ENCODE peak calls at places on chromosomes 12 and 14, in seven cellular contexts. C is nucleus accumbens; Y is activated T-cell treated with anti-CD3 and anti-CD28 coated beads for 24 hours; X is caudate nucleus; L is T-cell; O is AG08395; K is activated CD8-positive, alpha-beta T cell treated with anti-CD3 and anti-CD28 coated beads for 36 hours. F is an unnamed sample.

GRCh38 chr12:63098851-63099250 is 52.1 kb downstream of the AVPR1A start:
- DNase-seq in C (no peak), Y (no peak), X (no peak), L (no peak), O (no peak), K (no peak), F (no peak)

GRCh38 chr12:52756281-52756960 is 20.7 kb downstream of the KRT76 start:
- DNase-seq in C (no peak), Y (no peak), X (no peak), L (no peak), O (no peak), K (no peak), F (no peak)

GRCh38 chr12:120155072-120155471 is 38.5 kb upstream of the RAB35 start:
- DNase-seq in C (no peak), Y (no peak), X (no peak), L (no peak), O (no peak), K (no peak), F (no peak)

GRCh38 chr14:95101736-95102677 is 55.3 kb downstream of the DICER1 start:
- DNase-seq in C (no peak), Y (no peak), X (no peak), L (no peak), O (no peak), K (no peak), F (no peak)

GRCh38 chr12:126248871-126249403 is 1183.7 kb downstream of the AACS start:
- DNase-seq in C (no peak), Y (no peak), X (no peak), L (no peak), O (no peak), K (no peak), F (no peak)

GRCh38 chr12:101594700-101595099 is at the start of gene MYBPC1:
- DNase-seq in C (no peak), Y (no peak), X (no peak), L (no peak), O (no peak), K (no peak), F (no peak)

GRCh38 chr12:47378222-47378582 is 298.4 kb upstream of the AMIGO2 start:
- DNase-seq in C (no peak), Y (no peak), X (no peak), L (no peak), O (no peak), K (no peak), F (no peak)

GRCh38 chr12:94590428-94590827 is 59.9 kb downstream of the TMCC3 start:
- DNase-seq in C (no peak), Y (no peak), X (no peak), L (no peak), O (no peak), K (no peak), F (no peak)

GRCh38 chr12:124457287-124458219 is 109.9 kb downstream of the NCOR2 start:
- DNase-seq in C (peak; percentile 75), Y (peak; percentile 36), X (peak; percentile 49), L (peak; percentile 56), O (peak; percentile 88), K (peak; percentile 76), F (no peak)

GRCh38 chr12:11653215-11653753 is 3.8 kb downstream of the ETV6 start:
- DNase-seq in C (no peak), Y (peak; percentile 41), X (no peak), L (peak; percentile 30), O (peak; percentile 17), K (peak; percentile 81), F (no peak)

GRCh38 chr12:106416273-106416672 is 58.7 kb downstream of the POLR3B start:
- DNase-seq in C (no peak), Y (no peak), X (no peak), L (no peak), O (no peak), K (no peak), F (no peak)

GRCh38 chr12:82627799-82628198 is 58.9 kb upstream of the TMTC2 start:
- DNase-seq in C (no peak), Y (no peak), X (no peak), L (no peak), O (peak; percentile 39), K (no peak), F (no peak)

GRCh38 chr14:34843011-34843554 is 32.1 kb downstream of the BAZ1A start:
- DNase-seq in C (no peak), Y (no peak), X (peak; percentile 1), L (no peak), O (peak; percentile 63), K (peak; percentile 38), F (peak; percentile 68)

GRCh38 chr12:46214668-46215429 is 54.0 kb downstream of the SLC38A1 start:
- DNase-seq in C (no peak), Y (peak; percentile 73), X (no peak), L (peak; percentile 94), O (no peak), K (peak; percentile 94), F (no peak)

GRCh38 chr12:8890313-8891084 is 23.8 kb upstream of the PHC1 start:
- DNase-seq in C (no peak), Y (peak; percentile 20), X (peak; percentile 3), L (peak; percentile 36), O (peak; percentile 65), K (peak; percentile 66), F (no peak)

GRCh38 chr14:91315844-91316267 is 71.4 kb upstream of the GPR68 start:
- DNase-seq in C (no peak), Y (peak; percentile 77), X (no peak), L (peak; percentile 93), O (no peak), K (peak; percentile 98), F (no peak)

GRCh38 chr14:89137514-89138163 is 279.4 kb downstream of the FOXN3 start:
- DNase-seq in C (no peak), Y (no peak), X (no peak), L (no peak), O (peak; percentile 97), K (no peak), F (peak; percentile 98)

F was measured in RWPE2.